ENCODE peak calls at places on chromosomes 13 and 19, in four cellular contexts. N, W, U and Z are unnamed samples.

GRCh38 chr19:40806385-40807146 is 7.6 kb downstream of the EGLN2 start:
- DNase-seq in N (peak), W (peak), U (peak), Z (peak)

GRCh38 chr13:96052655-96053002 is 572 bp downstream of the UGGT2 start:
- DNase-seq in N (no peak), W (peak), U (no peak), Z (no peak)

GRCh38 chr13:40058757-40059236 is 403.3 kb downstream of the COG6 start:
- DNase-seq in N (no peak), W (no peak), U (no peak), Z (no peak)

GRCh38 chr13:25046274-25046984 is 49.5 kb upstream of the PABPC3 start:
- DNase-seq in N (no peak), W (no peak), U (peak), Z (no peak)

GRCh38 chr13:72342364-72342763 is 385.1 kb downstream of the MZT1 start:
- DNase-seq in N (no peak), W (no peak), U (peak), Z (no peak)

GRCh38 chr19:6710273-6711077 is 10.0 kb downstream of the C3 start:
- DNase-seq in N (no peak), W (no peak), U (no peak), Z (no peak)

GRCh38 chr13:36555151-36555986 is 118.5 kb upstream of the SERTM1 start:
- DNase-seq in N (no peak), W (no peak), U (no peak), Z (no peak)

GRCh38 chr13:40069173-40070044 is 413.9 kb downstream of the COG6 start:
- DNase-seq in N (peak), W (peak), U (no peak), Z (peak)

GRCh38 chr13:79060216-79060615 is 345.8 kb downstream of the RBM26 start:
- DNase-seq in N (no peak), W (no peak), U (no peak), Z (no peak)

GRCh38 chr13:40993987-40994386 is 25.1 kb downstream of the ELF1 start:
- DNase-seq in N (no peak), W (no peak), U (no peak), Z (no peak)

GRCh38 chr13:51453959-51454703 is 1.3 kb upstream of the INTS6 start:
- DNase-seq in N (peak), W (peak), U (no peak), Z (no peak)

GRCh38 chr19:34310494-34310981 is 54.5 kb upstream of the GPI start:
- DNase-seq in N (no peak), W (no peak), U (no peak), Z (no peak)

GRCh38 chr19:3162418-3163229 is 15.9 kb upstream of the S1PR4 start:
- DNase-seq in N (no peak), W (no peak), U (peak), Z (peak)

GRCh38 chr19:47755762-47756626 is 10.6 kb downstream of the NOP53 start:
- DNase-seq in N (no peak), W (no peak), U (peak), Z (no peak)

GRCh38 chr19:49362926-49363264 is 679 bp upstream of the TEAD2 start:
- DNase-seq in N (no peak), W (peak), U (no peak), Z (peak)

GRCh38 chr19:35109395-35110112 is 6.1 kb upstream of the FXYD3 start:
- DNase-seq in N (no peak), W (no peak), U (peak), Z (no peak)

GRCh38 chr13:85255978-85256377 is 543.2 kb downstream of the SLITRK6 start:
- DNase-seq in N (no peak), W (no peak), U (no peak), Z (no peak)

GRCh38 chr19:2542341-2543069 is 66.6 kb downstream of the GADD45B start:
- DNase-seq in N (no peak), W (peak), U (no peak), Z (no peak)

GRCh38 chr19:33740811-33741396 is 55.8 kb upstream of the KCTD15 start:
- DNase-seq in N (no peak), W (peak), U (no peak), Z (peak)

GRCh38 chr19:8702350-8702749 is 3.8 kb upstream of the ACTL9 start:
- DNase-seq in N (no peak), W (no peak), U (no peak), Z (no peak)

GRCh38 chr19:30596813-30597399 is 224.7 kb downstream of the ZNF536 start:
- DNase-seq in N (no peak), W (no peak), U (no peak), Z (no peak)

GRCh38 chr13:112435973-112436372 is 59.8 kb downstream of the SPACA7 start:
- DNase-seq in N (no peak), W (no peak), U (peak), Z (no peak)

GRCh38 chr19:46772170-46773017 is 16.0 kb downstream of the SLC1A5 start:
- DNase-seq in N (no peak), W (no peak), U (no peak), Z (no peak)

GRCh38 chr13:28564030-28564429 is 69.1 kb upstream of the FLT1 start:
- DNase-seq in N (no peak), W (no peak), U (no peak), Z (peak)

GRCh38 chr13:35475960-35476943 is at the start of gene MAB21L1:
- DNase-seq in N (no peak), W (peak), U (peak), Z (no peak)

GRCh38 chr13:106532111-106532929 is 3.1 kb downstream of the EFNB2 start:
- DNase-seq in N (no peak), W (peak), U (no peak), Z (no peak)

GRCh38 chr13:35720690-35721554 is 244.4 kb upstream of the MAB21L1 start:
- DNase-seq in N (no peak), W (peak), U (no peak), Z (no peak)

GRCh38 chr19:33171916-33172359 is 22.2 kb upstream of the LRP3 start:
- DNase-seq in N (no peak), W (peak), U (no peak), Z (no peak)

DNA sequence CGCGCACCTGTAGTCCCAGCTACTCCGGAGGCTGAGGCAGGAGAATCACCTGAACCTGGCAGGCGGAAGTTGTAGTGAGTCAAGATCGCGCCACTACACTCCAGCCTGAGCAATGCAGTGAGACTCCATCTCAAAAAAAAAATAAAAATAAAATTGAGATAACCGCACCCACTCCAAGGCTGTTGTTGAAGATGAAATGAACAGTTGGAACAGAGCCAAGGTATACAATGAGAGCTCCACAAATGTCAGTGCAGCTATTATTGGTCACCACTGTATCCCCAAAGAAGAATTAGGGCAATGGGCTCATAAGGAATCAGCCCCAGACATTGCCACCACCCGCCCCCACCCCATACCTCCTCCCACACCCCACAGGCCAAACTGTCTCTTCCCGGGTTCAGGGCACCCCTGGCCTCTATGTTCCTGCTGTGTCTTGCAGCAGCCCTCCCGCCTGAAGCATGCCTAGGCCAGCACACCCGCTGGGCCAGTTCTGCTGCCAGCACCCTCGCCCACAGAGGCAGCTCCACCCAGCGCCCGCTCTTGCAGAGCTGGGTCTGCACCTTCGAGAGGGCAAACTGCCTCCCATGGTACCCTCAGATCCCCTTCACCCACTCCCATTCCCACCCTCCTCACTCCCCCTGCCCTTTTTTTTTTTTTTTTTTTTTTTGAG is 3.5 kb upstream of the S1PR5 start:
- DNase-seq in N (peak), W (no peak), U (peak), Z (no peak)
- TF ChIP-seq CTCF in N (no peak), W (no peak), U (no peak), Z (no peak)

GRCh38 chr13:32905864-32906180 is 110.4 kb upstream of the KL start:
- DNase-seq in N (no peak), W (peak), U (no peak), Z (no peak)

GRCh38 chr13:32914686-32915085 is 101.5 kb upstream of the KL start:
- DNase-seq in N (no peak), W (no peak), U (no peak), Z (no peak)

GRCh38 chr13:32910530-32910929 is 105.7 kb upstream of the KL start:
- DNase-seq in N (no peak), W (no peak), U (no peak), Z (no peak)

GRCh38 chr13:32917504-32917903 is 98.7 kb upstream of the KL start:
- DNase-seq in N (no peak), W (peak), U (no peak), Z (no peak)

DNA sequence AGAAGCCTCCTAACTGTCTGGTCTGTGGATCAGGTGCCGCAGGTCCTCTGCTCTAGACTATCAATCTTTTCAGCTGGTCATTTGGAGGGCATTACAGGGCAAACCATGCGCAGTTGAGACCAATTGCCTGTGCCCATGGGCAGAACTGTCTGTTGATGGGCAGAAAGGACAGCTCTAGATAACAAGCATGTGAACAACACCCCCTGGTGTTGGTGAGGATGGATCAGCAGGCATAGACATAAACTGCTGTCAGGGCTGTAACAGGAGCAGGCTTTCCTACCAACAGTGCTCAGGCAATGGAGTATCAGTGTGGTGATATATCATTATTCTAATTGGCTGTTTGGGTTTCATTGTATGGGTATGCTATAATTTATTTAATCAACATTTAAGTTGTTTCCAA is 104.7 kb upstream of the KL start:
- DNase-seq in N (no peak), W (peak), U (no peak), Z (no peak)
- TF ChIP-seq CTCF in N (no peak), W (peak), U (no peak), Z (peak)

GRCh38 chr13:99600318-99600717 is 99.0 kb downstream of the TM9SF2 start:
- DNase-seq in N (no peak), W (no peak), U (no peak), Z (no peak)
- TF ChIP-seq CTCF in N (no peak), W (no peak), U (no peak), Z (no peak)

GRCh38 chr19:43126720-43127119 is 44.2 kb upstream of the PSG2 start:
- DNase-seq in N (no peak), W (no peak), U (no peak), Z (no peak)

DNA sequence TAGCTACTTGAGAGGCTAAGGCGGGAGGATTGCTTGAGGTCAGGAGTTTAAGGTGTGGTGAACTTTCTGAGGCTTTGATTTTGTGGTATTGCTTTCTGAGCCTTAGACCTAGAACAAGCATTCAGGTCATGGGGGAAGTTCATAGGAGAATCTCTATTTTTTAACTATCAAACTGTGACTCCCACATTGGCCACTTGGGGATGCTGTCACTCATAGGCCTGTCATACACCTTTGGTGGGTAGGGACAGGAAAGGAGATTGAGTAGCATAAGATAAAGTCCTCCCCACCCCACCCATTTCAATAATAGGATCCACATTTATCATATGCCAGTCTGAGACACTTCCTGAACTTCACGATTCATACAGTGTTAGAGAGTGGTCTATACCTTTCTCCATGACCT is 41.9 kb upstream of the PSG2 start:
- DNase-seq in N (no peak), W (no peak), U (no peak), Z (no peak)
- TF ChIP-seq CTCF in N (no peak), W (peak), U (no peak), Z (no peak)

DNA sequence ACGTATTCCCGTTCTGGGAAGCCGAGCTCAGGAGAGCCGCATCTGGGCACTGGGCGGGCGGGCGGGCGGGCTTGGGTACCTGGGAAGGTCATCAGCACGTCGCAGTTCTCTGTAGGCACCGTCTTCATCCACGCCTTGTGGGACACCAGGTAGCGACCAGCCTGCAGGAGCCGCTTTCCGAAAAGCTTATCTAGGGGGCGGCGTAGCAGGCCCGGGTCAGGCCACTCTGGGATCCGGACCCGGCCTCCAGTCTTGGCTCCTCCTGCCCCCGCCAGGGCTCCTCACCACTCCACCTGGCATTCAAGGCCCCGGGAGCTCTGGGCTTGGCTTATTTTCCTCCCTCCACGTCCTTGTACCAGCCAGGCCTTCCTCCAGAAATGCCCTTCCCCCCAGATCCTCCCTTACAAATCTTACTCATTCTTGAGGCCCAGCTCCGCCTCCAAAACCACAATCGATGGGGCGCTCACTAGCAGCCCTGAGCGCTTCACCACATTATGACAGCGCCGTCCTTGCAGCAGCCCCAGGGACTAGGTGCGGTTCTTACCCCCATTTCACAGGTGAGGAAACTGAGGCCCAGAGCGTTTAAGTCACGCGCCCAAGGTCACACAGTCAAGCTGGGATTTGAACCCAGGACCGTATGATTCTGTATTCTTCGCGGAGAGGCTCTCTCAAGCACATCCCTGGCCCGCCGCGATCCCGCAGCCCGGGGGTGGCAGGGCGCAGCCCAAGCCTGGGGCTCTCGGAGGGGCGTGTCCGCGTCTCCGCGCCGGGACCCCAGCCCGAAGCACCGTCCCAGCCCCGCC is 843 bp downstream of the ANO8 start:
- DNase-seq in N (no peak), W (peak), U (peak), Z (no peak)
- TF ChIP-seq CTCF in N (no peak), W (no peak), U (no peak), Z (no peak)

DNA sequence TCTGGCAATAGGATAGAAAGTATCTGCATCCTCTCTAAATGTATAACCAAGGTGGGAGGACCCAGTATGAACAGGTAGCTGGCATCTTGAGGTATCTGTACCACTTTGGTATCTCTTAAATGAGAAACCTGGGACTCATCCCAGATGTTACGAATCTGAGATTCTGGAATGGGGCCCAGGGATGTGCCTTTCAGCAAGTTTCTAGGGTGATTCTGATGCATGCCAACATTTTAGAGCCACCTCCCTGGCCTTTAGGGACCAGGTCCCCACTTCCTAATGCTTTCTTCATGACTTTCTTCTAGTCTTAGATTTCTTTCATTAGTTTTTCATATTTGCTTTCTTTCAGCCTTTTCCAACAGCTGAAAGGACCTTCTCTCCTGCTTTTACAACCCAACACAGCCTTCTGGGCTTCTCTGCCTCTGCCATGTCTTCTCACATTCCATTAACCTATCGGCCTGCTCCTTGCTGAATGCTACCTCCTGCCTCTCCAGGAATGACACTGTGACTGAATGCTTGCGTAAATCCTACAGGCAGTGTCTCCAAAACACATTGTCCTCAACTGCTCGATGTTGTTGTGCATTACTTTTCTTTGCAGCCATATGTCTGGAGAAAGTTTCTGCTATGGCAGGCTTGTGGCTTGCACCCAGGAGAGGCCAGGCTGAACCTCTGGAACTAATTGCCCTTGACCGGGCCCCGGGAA is 284.0 kb downstream of the DNAJC15 start:
- DNase-seq in N (no peak), W (no peak), U (no peak), Z (no peak)
- TF ChIP-seq CTCF in N (no peak), W (no peak), U (no peak), Z (no peak)

GRCh38 chr19:38682195-38682867 is 34.9 kb downstream of the ACTN4 start:
- DNase-seq in N (no peak), W (no peak), U (peak), Z (no peak)
- TF ChIP-seq CTCF in N (no peak), W (no peak), U (no peak), Z (no peak)

DNA sequence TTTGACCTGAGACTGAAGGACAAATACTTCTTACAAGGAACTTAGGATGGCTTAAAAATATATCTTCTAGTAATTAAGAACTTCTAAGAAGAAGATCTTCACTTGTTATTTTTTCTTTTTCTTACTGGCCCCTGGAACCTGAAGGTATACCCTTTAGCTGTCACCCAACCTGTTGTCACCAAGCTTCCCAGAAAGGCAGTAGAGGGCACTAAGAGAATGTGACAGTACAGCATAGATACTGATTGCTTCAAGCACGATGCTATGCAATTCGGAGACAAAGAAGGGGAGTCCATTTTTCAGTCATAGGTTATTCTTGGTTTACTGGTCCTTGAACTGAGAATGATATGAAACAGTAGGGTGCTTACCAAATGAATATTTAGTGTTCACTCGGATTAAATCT is 208.3 kb upstream of the PCDH9 start:
- DNase-seq in N (no peak), W (no peak), U (no peak), Z (no peak)
- TF ChIP-seq CTCF in N (no peak), W (no peak), U (no peak), Z (no peak)

DNA sequence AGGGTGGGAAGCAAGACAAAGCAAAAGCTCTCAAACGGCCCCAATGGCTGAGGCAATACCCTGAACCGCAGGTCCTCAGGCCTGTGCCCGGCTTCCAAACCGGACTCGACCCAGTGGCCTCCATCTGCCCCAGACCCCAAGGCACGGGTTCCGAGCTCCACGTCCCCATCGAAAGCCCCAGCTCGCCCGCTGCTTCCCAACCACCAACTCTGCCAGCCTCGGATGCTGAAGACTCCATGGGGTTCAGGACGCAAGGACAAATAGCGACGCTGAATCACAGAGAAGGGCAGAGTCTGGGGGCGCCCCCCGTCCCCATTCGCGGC is 559 bp downstream of the POLR2E start:
- DNase-seq in N (no peak), W (no peak), U (no peak), Z (peak)
- TF ChIP-seq CTCF in N (no peak), W (no peak), U (no peak), Z (no peak)